ENCODE peak calls at places on chromosomes 11 and 22, in nine cellular contexts. N is BJ, A is lung, S is coronary artery, W is A549, I is fibroblast of pulmonary artery, X is HFF-Myc, G is AG10803, P is cardiac fibroblast. Y is an unnamed sample.

GRCh38 chr22:36881504-36882245 is 20.9 kb downstream of the NCF4 start:
- DNase-seq in W (no peak), I (peak; percentile 8), G (no peak), S (no peak), P (no peak), X (no peak), A (no peak), N (no peak), Y (no peak)

GRCh38 chr11:10208045-10208674 is 85.9 kb downstream of the SBF2 start:
- DNase-seq in P (peak; percentile 70), I (peak; percentile 72), S (no peak), X (peak; percentile 44), G (peak; percentile 55), W (peak; percentile 58), A (no peak), N (no peak), Y (peak; percentile 74)

GRCh38 chr11:40315122-40315521 is 1144.3 kb downstream of the LRRC4C start:
- DNase-seq in N (no peak), I (no peak), A (no peak), G (no peak), S (no peak), W (no peak), X (no peak), P (no peak), Y (no peak)

GRCh38 chr22:37806409-37807338 is 1.1 kb upstream of the GCAT start:
- DNase-seq in N (no peak), G (peak; percentile 45), A (no peak), P (peak; percentile 32), I (no peak), X (no peak), S (no peak), W (peak; percentile 32), Y (peak; percentile 58)

GRCh38 chr11:73982595-73982989 is at the start of gene UCP2:
- DNase-seq in X (no peak), P (no peak), A (peak; percentile 86), G (no peak), I (peak; percentile 65), N (no peak), W (no peak), S (no peak), Y (peak; percentile 82)

GRCh38 chr11:63747006-63747405 is 21.6 kb downstream of the ZFTA start:
- DNase-seq in P (no peak), A (no peak), I (peak; percentile 36), W (no peak), S (no peak), X (no peak), G (peak; percentile 72), N (no peak), Y (peak; percentile 51)

GRCh38 chr11:47162426-47162825 is 14.3 kb downstream of the ARFGAP2 start:
- DNase-seq in S (no peak), X (no peak), N (no peak), A (no peak), W (no peak), G (no peak), I (no peak), P (no peak), Y (no peak)

GRCh38 chr22:31738566-31738965 is 11.4 kb downstream of the PRR14L start:
- DNase-seq in N (no peak), I (peak; percentile 23), W (no peak), G (no peak), P (no peak), X (no peak), S (no peak), A (no peak), Y (peak; percentile 40)

GRCh38 chr11:74347381-74347780 is 35.9 kb upstream of the P4HA3 start:
- DNase-seq in A (no peak), I (peak; percentile 58), X (no peak), N (no peak), P (peak; percentile 53), G (peak; percentile 51), S (no peak), W (no peak), Y (peak; percentile 78)

GRCh38 chr11:44726278-44727113 is at the start of gene TSPAN18:
- DNase-seq in G (no peak), A (no peak), X (no peak), I (no peak), N (no peak), P (no peak), S (no peak), W (no peak), Y (no peak)

GRCh38 chr11:73141031-73141308 is 1.1 kb downstream of the FCHSD2 start:
- DNase-seq in P (no peak), A (peak; percentile 31), I (peak; percentile 11), G (no peak), X (no peak), W (peak; percentile 17), S (no peak), N (no peak), Y (no peak)

GRCh38 chr11:116598556-116598955 is 174.2 kb downstream of the BUD13 start:
- DNase-seq in I (no peak), N (no peak), S (no peak), P (no peak), W (no peak), X (no peak), G (no peak), A (no peak), Y (no peak)

GRCh38 chr11:27120211-27120610 is 79.6 kb downstream of the BBOX1 start:
- DNase-seq in G (peak; percentile 37), A (no peak), P (peak; percentile 35), W (no peak), I (no peak), S (no peak), N (no peak), X (no peak), Y (no peak)

DNA sequence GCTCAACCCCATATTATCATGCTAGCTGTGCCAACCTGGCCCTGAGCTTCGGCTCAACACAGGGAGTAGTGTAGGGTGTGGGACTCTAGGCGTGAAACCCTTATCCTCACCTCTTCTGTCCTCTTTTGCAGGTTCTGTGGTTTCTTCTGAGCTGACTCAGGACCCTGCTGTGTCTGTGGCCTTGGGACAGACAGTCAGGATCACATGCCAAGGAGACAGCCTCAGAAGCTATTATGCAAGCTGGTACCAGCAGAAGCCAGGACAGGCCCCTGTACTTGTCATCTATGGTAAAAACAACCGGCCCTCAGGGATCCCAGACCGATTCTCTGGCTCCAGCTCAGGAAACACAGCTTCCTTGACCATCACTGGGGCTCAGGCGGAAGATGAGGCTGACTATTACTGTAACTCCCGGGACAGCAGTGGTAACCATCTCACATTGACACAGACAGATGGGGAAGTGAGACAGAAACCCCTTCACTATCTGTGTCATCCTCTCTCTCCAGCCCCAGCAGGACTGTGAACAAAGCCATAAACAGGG is 76.4 kb downstream of the GGTLC2 start:
- DNase-seq in G (peak; percentile 4), A (no peak), X (no peak), P (peak; percentile 72), N (no peak), I (peak; percentile 42), S (no peak), W (no peak), Y (peak; percentile 25)
- H3K4me3 ChIP-seq in G (no peak overlapping the region), A (no peak overlapping the region), X (no peak overlapping the region), P (no peak overlapping the region), N (no peak overlapping the region), I (no peak overlapping the region), S (no peak overlapping the region), W (no peak overlapping the region), Y (no peak overlapping the region)

GRCh38 chr11:3166268-3167142 is 1.4 kb upstream of the OSBPL5 start:
- DNase-seq in N (no peak), W (no peak), X (no peak), S (no peak), A (no peak), P (no peak), G (no peak), I (no peak), Y (no peak)

GRCh38 chr11:3169235-3169951 is 4.3 kb upstream of the OSBPL5 start:
- DNase-seq in G (peak; percentile 72), N (no peak), A (no peak), S (no peak), X (no peak), P (peak; percentile 72), I (peak; percentile 77), W (peak; percentile 31), Y (peak; percentile 65)

GRCh38 chr11:3165916-3166267 is 782 bp upstream of the OSBPL5 start:
- DNase-seq in W (no peak), S (peak; percentile 68), P (no peak), N (no peak), G (no peak), X (no peak), A (no peak), I (no peak), Y (no peak)

GRCh38 chr11:3165152-3165705 is at the start of gene OSBPL5:
- DNase-seq in W (peak; percentile 22), X (no peak), S (peak; percentile 81), G (peak; percentile 69), I (peak; percentile 64), N (no peak), A (peak; percentile 66), P (peak; percentile 53), Y (peak; percentile 62)

DNA sequence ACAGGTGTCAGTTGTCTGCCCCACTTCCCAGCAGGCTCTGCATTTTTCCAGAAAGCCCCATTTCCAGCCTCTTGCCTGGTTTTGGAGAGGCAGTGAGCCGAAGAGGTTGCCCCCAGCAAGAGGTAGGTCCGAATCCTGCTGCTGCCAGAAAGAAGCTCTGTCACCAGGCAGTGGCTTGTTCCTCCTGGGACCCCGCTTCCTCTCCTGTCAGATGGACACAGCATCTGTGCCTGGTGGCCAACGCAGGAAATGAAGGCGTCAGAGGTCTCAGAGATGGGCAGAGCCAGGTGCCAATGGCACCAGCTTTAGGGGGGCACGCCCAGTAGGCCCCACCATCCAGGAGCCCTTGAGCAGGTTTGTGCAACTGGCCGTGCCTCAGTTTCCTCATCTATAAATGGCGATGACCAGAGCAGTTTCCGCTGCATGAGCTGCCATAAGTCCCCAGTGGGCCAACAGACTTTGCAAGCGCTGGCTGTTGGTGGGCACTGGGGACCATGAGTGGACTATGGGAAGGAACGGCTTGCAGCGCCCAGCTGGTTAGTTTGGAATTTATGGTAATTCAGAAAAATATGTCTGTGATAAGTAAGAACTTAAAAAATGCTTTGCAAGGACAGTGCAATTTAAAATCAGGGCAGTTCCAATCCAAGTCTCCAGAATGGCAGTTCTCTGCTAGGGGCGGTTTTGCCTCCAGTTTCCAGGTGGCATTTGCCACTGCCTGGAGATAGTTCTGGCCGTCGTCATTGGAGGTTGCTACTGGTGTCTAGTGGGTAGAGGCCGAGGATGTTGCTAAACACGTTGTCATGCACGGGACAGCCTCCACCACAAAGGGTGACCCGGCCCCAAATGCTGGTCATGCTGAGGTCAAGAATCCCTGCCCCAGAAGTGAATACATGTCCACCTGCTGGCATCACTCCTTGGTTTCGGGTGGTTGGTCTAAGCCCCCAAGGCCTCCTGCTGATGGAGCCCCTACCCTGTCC is 2.3 kb upstream of the OSBPL5 start:
- DNase-seq in A (no peak), P (no peak), N (no peak), I (no peak), G (no peak), S (no peak), X (no peak), W (no peak), Y (no peak)
- TF ChIP-seq CTCF in A (no peak), P (no peak), N (no peak), I (no peak), G (peak; percentile 1), S (no peak), X (no peak), W (no peak), Y (no peak)

GRCh38 chr11:76621466-76621865 is 49.1 kb downstream of the LRRC32 start:
- DNase-seq in S (no peak), A (no peak), W (no peak), X (no peak), P (no peak), N (no peak), G (no peak), I (no peak), Y (no peak)
- H3K4me3 ChIP-seq in S (no peak overlapping the region), A (no peak overlapping the region), W (no peak overlapping the region), X (no peak overlapping the region), P (no peak overlapping the region), N (no peak overlapping the region), G (no peak overlapping the region), I (no peak overlapping the region), Y (no peak overlapping the region)

GRCh38 chr22:44369241-44369652 is 56.5 kb upstream of the SHISAL1 start:
- DNase-seq in A (no peak), G (no peak), N (no peak), X (no peak), P (no peak), S (peak; percentile 53), W (no peak), I (no peak), Y (no peak)
- TF ChIP-seq CTCF in A (no peak), G (no peak), N (no peak), X (peak; percentile 19), P (peak; percentile 20), S (no peak), W (no peak), I (peak; percentile 9), Y (peak; percentile 14)

Y was measured in choroid plexus epithelial cell.